ENCODE peak calls at places on chromosomes 3 and 15, in seven cellular contexts. One of them, this sample, is unnamed.

GRCh38 chr3:140577911-140578310 is 100.0 kb upstream of the TRIM42 start:
- DNase-seq in transverse colon: no peak
- DNase-seq in GM23248: no peak
- DNase-seq in colonic mucosa: no peak
- DNase-seq in uterus: no peak
- DNase-seq in H9: no peak
- DNase-seq in neuronal stem cell: no peak
- DNase-seq in this sample: no peak

GRCh38 chr3:44648564-44649229 is at the start of gene ZNF35:
- DNase-seq in transverse colon: peak; percentile 77
- DNase-seq in GM23248: peak; percentile 94
- DNase-seq in colonic mucosa: peak; percentile 84
- DNase-seq in uterus: peak; percentile 72
- DNase-seq in H9: peak; percentile 92
- DNase-seq in neuronal stem cell: peak; percentile 85
- DNase-seq in this sample: peak; percentile 81

GRCh38 chr15:33859992-33860545 is 108.2 kb upstream of the CHRM5 start:
- DNase-seq in transverse colon: no peak
- DNase-seq in GM23248: no peak
- DNase-seq in colonic mucosa: no peak
- DNase-seq in uterus: no peak
- DNase-seq in H9: no peak
- DNase-seq in neuronal stem cell: no peak
- DNase-seq in this sample: no peak

GRCh38 chr3:62525276-62525675 is 151.9 kb upstream of the FEZF2 start:
- DNase-seq in transverse colon: no peak
- DNase-seq in GM23248: peak; percentile 54
- DNase-seq in colonic mucosa: no peak
- DNase-seq in uterus: no peak
- DNase-seq in H9: no peak
- DNase-seq in neuronal stem cell: no peak
- DNase-seq in this sample: no peak

GRCh38 chr3:10941972-10942371 is 50.6 kb upstream of the SLC6A1 start:
- DNase-seq in transverse colon: no peak
- DNase-seq in GM23248: peak; percentile 19
- DNase-seq in colonic mucosa: no peak
- DNase-seq in uterus: no peak
- DNase-seq in H9: peak; percentile 55
- DNase-seq in neuronal stem cell: no peak
- DNase-seq in this sample: no peak

GRCh38 chr15:100694381-100695012 is 92.1 kb downstream of the ASB7 start:
- DNase-seq in transverse colon: no peak
- DNase-seq in GM23248: no peak
- DNase-seq in colonic mucosa: peak; percentile 18
- DNase-seq in uterus: peak; percentile 41
- DNase-seq in H9: no peak
- DNase-seq in neuronal stem cell: no peak
- DNase-seq in this sample: no peak

GRCh38 chr3:172648736-172649135 is 62.1 kb downstream of the NCEH1 start:
- DNase-seq in transverse colon: no peak
- DNase-seq in GM23248: peak; percentile 60
- DNase-seq in colonic mucosa: no peak
- DNase-seq in uterus: no peak
- DNase-seq in H9: no peak
- DNase-seq in neuronal stem cell: no peak
- DNase-seq in this sample: no peak

GRCh38 chr3:101521251-101521701 is 8.3 kb upstream of the SENP7 start:
- DNase-seq in transverse colon: no peak
- DNase-seq in GM23248: no peak
- DNase-seq in colonic mucosa: no peak
- DNase-seq in uterus: no peak
- DNase-seq in H9: no peak
- DNase-seq in neuronal stem cell: no peak
- DNase-seq in this sample: peak; percentile 18

GRCh38 chr15:100722551-100723322 is 120.3 kb downstream of the ASB7 start:
- DNase-seq in transverse colon: no peak
- DNase-seq in GM23248: no peak
- DNase-seq in colonic mucosa: no peak
- DNase-seq in uterus: no peak
- DNase-seq in H9: no peak
- DNase-seq in neuronal stem cell: no peak
- DNase-seq in this sample: no peak

GRCh38 chr3:99633887-99634558 is 4.4 kb upstream of the COL8A1 start:
- DNase-seq in transverse colon: no peak
- DNase-seq in GM23248: no peak
- DNase-seq in colonic mucosa: no peak
- DNase-seq in uterus: no peak
- DNase-seq in H9: no peak
- DNase-seq in neuronal stem cell: no peak
- DNase-seq in this sample: no peak

GRCh38 chr3:193879099-193879863 is 256.7 kb upstream of the HES1 start:
- DNase-seq in transverse colon: no peak
- DNase-seq in GM23248: no peak
- DNase-seq in colonic mucosa: no peak
- DNase-seq in uterus: no peak
- DNase-seq in H9: no peak
- DNase-seq in neuronal stem cell: no peak
- DNase-seq in this sample: peak; percentile 84

GRCh38 chr3:181699171-181699903 is 12.4 kb upstream of the SOX2 start:
- DNase-seq in transverse colon: no peak
- DNase-seq in GM23248: no peak
- DNase-seq in colonic mucosa: no peak
- DNase-seq in uterus: no peak
- DNase-seq in H9: peak; percentile 68
- DNase-seq in neuronal stem cell: no peak
- DNase-seq in this sample: no peak

GRCh38 chr3:183845608-183846288 is 20.4 kb upstream of the MAP6D1 start:
- DNase-seq in transverse colon: no peak
- DNase-seq in GM23248: peak; percentile 24
- DNase-seq in colonic mucosa: no peak
- DNase-seq in uterus: no peak
- DNase-seq in H9: no peak
- DNase-seq in neuronal stem cell: no peak
- DNase-seq in this sample: no peak

GRCh38 chr15:73957276-73957675 is 31.0 kb downstream of the LOXL1 start:
- DNase-seq in transverse colon: no peak
- DNase-seq in GM23248: peak; percentile 54
- DNase-seq in colonic mucosa: no peak
- DNase-seq in uterus: no peak
- DNase-seq in H9: no peak
- DNase-seq in neuronal stem cell: no peak
- DNase-seq in this sample: no peak

GRCh38 chr3:149085828-149086231 is 503 bp downstream of the HLTF start:
- DNase-seq in transverse colon: no peak
- DNase-seq in GM23248: peak; percentile 63
- DNase-seq in colonic mucosa: peak; percentile 42
- DNase-seq in uterus: no peak
- DNase-seq in H9: peak; percentile 55
- DNase-seq in neuronal stem cell: no peak
- DNase-seq in this sample: peak; percentile 24

GRCh38 chr3:113626513-113627371 is 69.7 kb downstream of the USF3 start:
- DNase-seq in transverse colon: peak; percentile 57
- DNase-seq in GM23248: peak; percentile 72
- DNase-seq in colonic mucosa: peak; percentile 59
- DNase-seq in uterus: peak; percentile 37
- DNase-seq in H9: peak; percentile 69
- DNase-seq in neuronal stem cell: peak; percentile 58
- DNase-seq in this sample: peak; percentile 61

DNA sequence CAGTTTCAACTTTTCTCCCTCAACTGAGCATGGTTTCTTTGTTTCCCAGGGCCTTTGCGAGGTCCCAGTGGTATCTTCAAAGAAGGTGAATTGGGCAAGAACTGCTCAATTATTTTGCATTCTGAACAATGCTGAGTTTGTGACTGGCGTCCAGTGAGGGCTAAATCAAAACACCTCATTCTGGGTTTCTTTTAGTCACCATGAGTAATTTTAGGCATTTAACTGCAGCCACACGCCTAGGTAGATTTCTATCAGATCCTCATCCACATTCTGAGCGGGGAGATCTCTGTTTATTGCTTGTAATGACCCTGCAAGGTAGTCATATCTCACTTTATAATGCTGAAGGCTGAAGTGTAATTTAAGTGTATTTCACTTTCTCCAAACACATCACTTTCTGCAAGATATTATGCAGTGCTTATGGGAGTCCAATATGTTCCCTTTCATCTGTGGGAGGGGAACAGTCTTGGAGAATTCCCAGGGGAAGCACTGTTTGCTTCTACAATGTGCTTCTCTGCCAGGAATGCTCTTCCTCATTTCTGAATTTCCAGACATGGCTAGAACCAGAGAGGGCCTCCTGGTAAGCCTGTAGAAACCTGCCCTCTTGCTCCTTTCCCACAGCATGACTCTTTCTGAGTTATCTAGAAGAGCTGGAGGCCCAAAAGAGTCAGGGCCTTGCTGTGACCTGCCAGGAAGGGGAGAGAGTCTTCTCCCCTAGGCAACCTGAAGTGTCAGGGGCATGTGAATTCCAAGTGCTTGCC is 91.7 kb downstream of the FRMD4B start:
- DNase-seq in transverse colon: no peak
- DNase-seq in GM23248: peak; percentile 63
- DNase-seq in colonic mucosa: no peak
- DNase-seq in uterus: no peak
- DNase-seq in H9: no peak
- DNase-seq in neuronal stem cell: no peak
- DNase-seq in this sample: no peak
- H3K27ac ChIP-seq in transverse colon: no peak overlapping the region
- H3K27ac ChIP-seq in GM23248: no peak overlapping the region
- H3K27ac ChIP-seq in colonic mucosa: no peak overlapping the region
- H3K27ac ChIP-seq in uterus: peak overlapping the region; percentile 29
- H3K27ac ChIP-seq in H9: no peak overlapping the region
- H3K27ac ChIP-seq in neuronal stem cell: no peak overlapping the region
- H3K27ac ChIP-seq in this sample: no peak overlapping the region

GRCh38 chr3:128567141-128567540 is 74.1 kb upstream of the GATA2 start:
- DNase-seq in transverse colon: no peak
- DNase-seq in GM23248: no peak
- DNase-seq in colonic mucosa: no peak
- DNase-seq in uterus: no peak
- DNase-seq in H9: no peak
- DNase-seq in neuronal stem cell: no peak
- DNase-seq in this sample: no peak

GRCh38 chr3:128567705-128568356 is 74.8 kb upstream of the GATA2 start:
- DNase-seq in transverse colon: no peak
- DNase-seq in GM23248: no peak
- DNase-seq in colonic mucosa: no peak
- DNase-seq in uterus: no peak
- DNase-seq in H9: no peak
- DNase-seq in neuronal stem cell: no peak
- DNase-seq in this sample: no peak

GRCh38 chr3:128572013-128572412 is 78.6 kb downstream of the RPN1 start:
- DNase-seq in transverse colon: no peak
- DNase-seq in GM23248: no peak
- DNase-seq in colonic mucosa: no peak
- DNase-seq in uterus: no peak
- DNase-seq in H9: no peak
- DNase-seq in neuronal stem cell: no peak
- DNase-seq in this sample: no peak

GRCh38 chr3:128569756-128570155 is 76.8 kb upstream of the GATA2 start:
- DNase-seq in transverse colon: no peak
- DNase-seq in GM23248: no peak
- DNase-seq in colonic mucosa: no peak
- DNase-seq in uterus: no peak
- DNase-seq in H9: no peak
- DNase-seq in neuronal stem cell: no peak
- DNase-seq in this sample: no peak

GRCh38 chr3:128568602-128569490 is 75.8 kb upstream of the GATA2 start:
- DNase-seq in transverse colon: no peak
- DNase-seq in GM23248: no peak
- DNase-seq in colonic mucosa: no peak
- DNase-seq in uterus: no peak
- DNase-seq in H9: no peak
- DNase-seq in neuronal stem cell: no peak
- DNase-seq in this sample: no peak
- H3K27ac ChIP-seq in transverse colon: no peak overlapping the region
- H3K27ac ChIP-seq in GM23248: no peak overlapping the region
- H3K27ac ChIP-seq in colonic mucosa: no peak overlapping the region
- H3K27ac ChIP-seq in uterus: no peak overlapping the region
- H3K27ac ChIP-seq in H9: peak overlapping the region; percentile 58
- H3K27ac ChIP-seq in neuronal stem cell: no peak overlapping the region
- H3K27ac ChIP-seq in this sample: peak overlapping the region; percentile 24

GRCh38 chr3:3189961-3190360 is 10.5 kb upstream of the CRBN start:
- DNase-seq in transverse colon: no peak
- DNase-seq in GM23248: no peak
- DNase-seq in colonic mucosa: no peak
- DNase-seq in uterus: no peak
- DNase-seq in H9: no peak
- DNase-seq in neuronal stem cell: no peak
- DNase-seq in this sample: no peak

GRCh38 chr3:3189102-3189727 is 9.7 kb upstream of the CRBN start:
- DNase-seq in transverse colon: no peak
- DNase-seq in GM23248: no peak
- DNase-seq in colonic mucosa: no peak
- DNase-seq in uterus: no peak
- DNase-seq in H9: no peak
- DNase-seq in neuronal stem cell: no peak
- DNase-seq in this sample: no peak

GRCh38 chr3:3196148-3196861 is 16.8 kb upstream of the CRBN start:
- DNase-seq in transverse colon: no peak
- DNase-seq in GM23248: peak; percentile 25
- DNase-seq in colonic mucosa: no peak
- DNase-seq in uterus: no peak
- DNase-seq in H9: peak; percentile 34
- DNase-seq in neuronal stem cell: no peak
- DNase-seq in this sample: peak; percentile 18

GRCh38 chr3:3191675-3192480 is 12.4 kb upstream of the CRBN start:
- DNase-seq in transverse colon: no peak
- DNase-seq in GM23248: no peak
- DNase-seq in colonic mucosa: no peak
- DNase-seq in uterus: no peak
- DNase-seq in H9: no peak
- DNase-seq in neuronal stem cell: no peak
- DNase-seq in this sample: peak; percentile 52

GRCh38 chr3:3192481-3192764 is 12.9 kb upstream of the CRBN start:
- DNase-seq in transverse colon: no peak
- DNase-seq in GM23248: no peak
- DNase-seq in colonic mucosa: no peak
- DNase-seq in uterus: no peak
- DNase-seq in H9: no peak
- DNase-seq in neuronal stem cell: no peak
- DNase-seq in this sample: no peak
- H3K27ac ChIP-seq in transverse colon: no peak overlapping the region
- H3K27ac ChIP-seq in GM23248: no peak overlapping the region
- H3K27ac ChIP-seq in colonic mucosa: no peak overlapping the region
- H3K27ac ChIP-seq in uterus: no peak overlapping the region
- H3K27ac ChIP-seq in H9: no peak overlapping the region
- H3K27ac ChIP-seq in neuronal stem cell: no peak overlapping the region
- H3K27ac ChIP-seq in this sample: peak overlapping the region; percentile 29

DNA sequence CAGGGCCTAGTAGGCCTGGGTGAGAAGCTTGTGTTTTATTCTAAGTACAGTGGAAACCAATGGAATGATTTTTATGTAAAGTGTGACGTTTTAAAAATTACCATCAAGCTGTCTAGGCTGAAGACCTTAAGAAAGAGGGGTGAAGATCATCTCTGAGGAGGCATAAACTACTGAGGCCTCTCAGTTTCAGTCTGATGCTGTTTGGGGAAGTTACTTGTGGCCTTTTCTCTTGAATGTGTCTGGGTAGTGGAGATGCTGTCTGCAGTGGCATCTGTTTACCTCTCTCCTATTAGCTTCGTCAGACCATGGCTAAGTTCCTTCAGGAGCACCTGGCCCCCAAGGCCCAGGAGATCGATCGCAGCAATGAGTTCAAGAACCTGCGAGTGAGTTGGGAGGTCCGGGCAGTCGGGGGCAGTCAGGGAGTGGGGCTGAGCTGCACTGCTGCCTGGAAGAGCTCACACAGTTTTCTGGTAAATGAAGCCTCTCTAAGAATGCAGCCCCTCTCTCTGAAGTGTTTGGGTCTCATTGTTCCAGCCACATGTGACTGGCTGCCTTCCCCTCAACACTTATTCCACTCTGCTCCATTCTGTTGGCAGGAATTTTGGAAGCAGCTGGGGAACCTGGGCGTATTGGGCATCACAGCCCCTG is 1.9 kb downstream of the IVD start:
- DNase-seq in transverse colon: no peak
- DNase-seq in GM23248: no peak
- DNase-seq in colonic mucosa: no peak
- DNase-seq in uterus: no peak
- DNase-seq in H9: no peak
- DNase-seq in neuronal stem cell: no peak
- DNase-seq in this sample: no peak
- H3K27ac ChIP-seq in transverse colon: no peak overlapping the region
- H3K27ac ChIP-seq in GM23248: no peak overlapping the region
- H3K27ac ChIP-seq in colonic mucosa: no peak overlapping the region
- H3K27ac ChIP-seq in uterus: no peak overlapping the region
- H3K27ac ChIP-seq in H9: no peak overlapping the region
- H3K27ac ChIP-seq in neuronal stem cell: no peak overlapping the region
- H3K27ac ChIP-seq in this sample: no peak overlapping the region